ENCODE peak calls at places on chromosomes 6 and 20, in four cellular contexts. B is T-helper 1 cell, V is fibroblast of lung, T is fibroblast of mammary gland. X is an unnamed sample.

GRCh38 chr6:122753688-122754056 is 25.8 kb upstream of the FABP7 start:
- DNase-seq in B (no peak), V (peak), T (peak), X (no peak)

GRCh38 chr20:33915726-33916331 is 77.9 kb upstream of the RALY start:
- DNase-seq in B (peak), V (no peak), T (no peak), X (no peak)

GRCh38 chr6:169212436-169212835 is 41.2 kb downstream of the THBS2 start:
- DNase-seq in B (no peak), V (no peak), T (no peak), X (peak)

GRCh38 chr6:81962198-81962597 is 209.7 kb upstream of the TENT5A start:
- DNase-seq in B (no peak), V (no peak), T (peak), X (peak)

GRCh38 chr6:1515280-1515679 is 94.4 kb upstream of the FOXC1 start:
- DNase-seq in B (no peak), V (no peak), T (no peak), X (no peak)

GRCh38 chr20:46681032-46681854 is 8.0 kb downstream of the TP53RK start:
- DNase-seq in B (peak), V (peak), T (peak), X (peak)

GRCh38 chr6:89079611-89080213 is 839 bp upstream of the PNRC1 start:
- DNase-seq in B (peak), V (peak), T (peak), X (peak)

GRCh38 chr20:50520222-50520877 is 10.2 kb downstream of the PTPN1 start:
- DNase-seq in B (no peak), V (no peak), T (peak), X (no peak)

GRCh38 chr6:4870821-4871494 is 94.8 kb downstream of the CDYL start:
- DNase-seq in B (no peak), V (no peak), T (peak), X (peak)

GRCh38 chr6:15131234-15132195 is 114.4 kb upstream of the JARID2 start:
- DNase-seq in B (no peak), V (peak), T (peak), X (no peak)

GRCh38 chr20:44981736-44982406 is 15.6 kb downstream of the STK4 start:
- DNase-seq in B (no peak), V (no peak), T (no peak), X (no peak)

GRCh38 chr6:165615629-165616028 is 47.4 kb downstream of the PDE10A start:
- DNase-seq in B (no peak), V (peak), T (peak), X (peak)

GRCh38 chr6:162387723-162388382 is 339.7 kb downstream of the PRKN start:
- DNase-seq in B (no peak), V (no peak), T (no peak), X (no peak)

GRCh38 chr20:5789827-5790226 is 39.6 kb downstream of the SHLD1 start:
- DNase-seq in B (no peak), V (no peak), T (no peak), X (no peak)

GRCh38 chr20:41670631-41671030 is 52.5 kb upstream of the CHD6 start:
- DNase-seq in B (no peak), V (no peak), T (no peak), X (no peak)

GRCh38 chr20:53826597-53827291 is 233.1 kb upstream of the ZNF217 start:
- DNase-seq in B (no peak), V (no peak), T (peak), X (peak)

GRCh38 chr6:108260126-108260808 is 573 bp downstream of the SNX3 start:
- DNase-seq in B (no peak), V (peak), T (peak), X (peak)